ENCODE peak calls at places on chromosomes 4 and X, in nine cellular contexts. O is foreskin fibroblast; D is CD8-positive, alpha-beta memory T cell; E is lower lobe of right lung; L is NB4; M is mesendoderm; Z is left ventricle myocardium inferior; P is adipocyte; N is Peyer's patch. W is an unnamed sample.

GRCh38 chrX:19007011-19007410 is 23.1 kb upstream of the PHKA2 start:
- DNase-seq in O (no peak), D (no peak), E (no peak), L (no peak), M (no peak), Z (no peak), P (no peak), N (no peak), W (no peak)

GRCh38 chr4:17448689-17449088 is 63.2 kb downstream of the QDPR start:
- DNase-seq in O (peak), D (no peak), E (no peak), L (peak), M (no peak), Z (no peak), P (peak), N (no peak), W (peak)

GRCh38 chr4:177292171-177292570 is 17.5 kb upstream of the NEIL3 start:
- DNase-seq in O (no peak), D (no peak), E (no peak), L (no peak), M (no peak), Z (no peak), P (no peak), N (no peak), W (no peak)

GRCh38 chrX:281166-281999 is at the start of gene PLCXD1:
- DNase-seq in O (peak), D (no peak), E (peak), L (no peak), M (peak), Z (peak), P (no peak), N (no peak), W (no peak)

GRCh38 chr4:25253072-25253447 is 19.2 kb downstream of the PI4K2B start:
- DNase-seq in O (no peak), D (no peak), E (no peak), L (no peak), M (no peak), Z (no peak), P (no peak), N (no peak), W (no peak)

GRCh38 chr4:46389301-46389761 is 597 bp downstream of the GABRA2 start:
- DNase-seq in O (no peak), D (no peak), E (no peak), L (no peak), M (peak), Z (no peak), P (peak), N (peak), W (peak)

GRCh38 chrX:7515681-7516413 is 327.1 kb upstream of the VCX start:
- DNase-seq in O (peak), D (no peak), E (no peak), L (no peak), M (no peak), Z (no peak), P (no peak), N (no peak), W (peak)

GRCh38 chr4:32163125-32163524 is 1443.0 kb downstream of the PCDH7 start:
- DNase-seq in O (no peak), D (no peak), E (no peak), L (peak), M (peak), Z (no peak), P (no peak), N (no peak), W (no peak)

GRCh38 chrX:148501121-148502066 is 977 bp downstream of the AFF2 start:
- DNase-seq in O (peak), D (no peak), E (peak), L (peak), M (peak), Z (no peak), P (no peak), N (no peak), W (no peak)

GRCh38 chrX:133482345-133483041 is 67.2 kb upstream of the GPC4 start:
- DNase-seq in O (peak), D (no peak), E (no peak), L (no peak), M (no peak), Z (no peak), P (peak), N (no peak), W (peak)

GRCh38 chr4:169618286-169618685 is 2.1 kb upstream of the CLCN3 start:
- DNase-seq in O (peak), D (no peak), E (no peak), L (no peak), M (no peak), Z (no peak), P (no peak), N (no peak), W (no peak)

GRCh38 chrX:11756354-11757318 is 1.4 kb upstream of the MSL3 start:
- DNase-seq in O (peak), D (no peak), E (no peak), L (peak), M (peak), Z (no peak), P (peak), N (no peak), W (peak)

GRCh38 chr4:127055349-127055748 is 577.4 kb upstream of the INTU start:
- DNase-seq in O (peak), D (no peak), E (no peak), L (no peak), M (no peak), Z (no peak), P (peak), N (no peak), W (peak)

GRCh38 chr4:82786794-82787193 is 11.8 kb downstream of the SCD5 start:
- DNase-seq in O (no peak), D (no peak), E (no peak), L (no peak), M (no peak), Z (no peak), P (no peak), N (no peak), W (no peak)

GRCh38 chr4:82785248-82786003 is 13.2 kb downstream of the SCD5 start:
- DNase-seq in O (peak), D (no peak), E (no peak), L (peak), M (peak), Z (no peak), P (peak), N (no peak), W (peak)

GRCh38 chr4:82782626-82783025 is 16.0 kb downstream of the SCD5 start:
- DNase-seq in O (no peak), D (no peak), E (no peak), L (no peak), M (peak), Z (no peak), P (no peak), N (no peak), W (no peak)

GRCh38 chr4:82786004-82786400 is 12.6 kb downstream of the SCD5 start:
- DNase-seq in O (no peak), D (no peak), E (no peak), L (peak), M (no peak), Z (no peak), P (no peak), N (no peak), W (no peak)

DNA sequence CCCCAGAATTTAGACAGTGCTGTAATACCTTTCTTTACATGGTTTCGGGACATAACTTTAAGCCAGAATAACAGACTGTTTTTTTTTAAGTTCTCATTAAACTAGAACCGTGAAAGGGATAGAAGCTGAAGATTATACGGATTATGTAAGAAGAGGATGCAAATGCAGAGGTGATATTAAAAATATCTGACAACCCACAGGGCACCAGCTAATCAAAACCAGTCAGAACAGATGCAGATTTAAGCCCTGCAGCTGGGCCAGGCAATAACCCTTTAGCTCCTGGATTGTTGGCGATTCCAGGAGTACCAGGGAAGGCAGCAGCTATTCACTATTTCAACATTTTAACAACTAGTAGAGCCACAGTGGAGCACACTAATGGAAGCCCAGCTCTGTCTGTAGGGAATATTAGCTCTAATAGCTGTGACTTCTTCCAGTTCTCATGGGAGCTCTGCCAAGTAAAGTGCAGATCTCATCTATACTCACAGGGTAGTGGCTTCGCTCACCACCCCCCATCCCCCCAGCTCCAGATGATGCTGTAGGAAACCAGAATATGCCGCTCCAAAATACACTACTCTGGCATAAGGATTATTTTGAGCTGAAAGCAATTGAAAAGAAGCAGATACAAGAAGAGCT is 13.9 kb downstream of the SCD5 start:
- DNase-seq in O (peak), D (no peak), E (no peak), L (no peak), M (no peak), Z (no peak), P (no peak), N (no peak), W (peak)
- H3K4me3 ChIP-seq in O (peak), D (no peak), E (no peak), L (no peak), M (no peak), Z (no peak), P (peak), N (no peak), W (no peak)

GRCh38 chr4:2433609-2434350 is 15.0 kb downstream of the CFAP99 start:
- DNase-seq in O (no peak), D (no peak), E (peak), L (no peak), M (no peak), Z (no peak), P (no peak), N (no peak), W (no peak)
- H3K4me3 ChIP-seq in O (no peak), D (no peak), E (no peak), L (no peak), M (no peak), Z (no peak), P (no peak), N (no peak), W (no peak)

GRCh38 chrX:129782015-129782495 is 2.3 kb downstream of the SASH3 start:
- DNase-seq in O (no peak), D (no peak), E (no peak), L (no peak), M (no peak), Z (no peak), P (no peak), N (peak), W (no peak)
- H3K4me3 ChIP-seq in O (no peak), D (peak), E (peak), L (peak), M (no peak), Z (no peak), P (no peak), N (peak), W (no peak)

DNA sequence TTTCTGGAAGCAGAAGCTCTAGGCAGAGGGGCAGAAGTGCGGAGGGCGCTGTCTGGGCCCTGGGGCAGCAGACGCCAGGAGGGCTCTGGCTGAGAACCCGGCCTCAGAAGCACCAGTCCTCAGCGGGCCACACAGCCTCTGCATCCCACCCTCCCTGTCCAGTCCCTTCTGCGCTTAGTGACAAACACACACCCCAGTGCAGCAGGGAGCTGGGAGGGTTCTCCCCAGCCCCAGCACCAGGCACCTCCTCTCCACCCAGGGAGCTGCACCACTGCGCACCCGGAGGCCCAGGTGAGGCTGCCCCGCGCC is 8.8 kb upstream of the HAUS3 start:
- DNase-seq in O (no peak), D (no peak), E (no peak), L (no peak), M (no peak), Z (no peak), P (no peak), N (peak), W (no peak)
- H3K4me3 ChIP-seq in O (no peak), D (no peak), E (no peak), L (no peak), M (no peak), Z (no peak), P (no peak), N (no peak), W (no peak)